ENCODE peak calls at places on chromosomes 1 and 21, in seven cellular contexts. F, L, Y, B, U, T and W are unnamed samples.

GRCh38 chr21:33964706-33965325 is 49.2 kb upstream of the ATP5PO start:
- DNase-seq in F (no peak), L (no peak), Y (no peak), B (no peak), U (peak), T (no peak), W (no peak)

GRCh38 chr21:26652891-26653290 is 79.8 kb upstream of the CYYR1 start:
- DNase-seq in F (no peak), L (no peak), Y (no peak), B (no peak), U (no peak), T (no peak), W (no peak)

GRCh38 chr1:58785424-58786058 is 1.7 kb upstream of the JUN start:
- DNase-seq in F (peak), L (peak), Y (peak), B (no peak), U (peak), T (peak), W (no peak)

GRCh38 chr1:24364605-24364974 is 45.4 kb downstream of the GRHL3 start:
- DNase-seq in F (no peak), L (no peak), Y (no peak), B (no peak), U (no peak), T (no peak), W (no peak)

GRCh38 chr1:35932158-35932636 is 1.3 kb downstream of the AGO3 start:
- DNase-seq in F (no peak), L (no peak), Y (no peak), B (no peak), U (no peak), T (no peak), W (no peak)

GRCh38 chr1:119046429-119047039 is 58.4 kb upstream of the TBX15 start:
- DNase-seq in F (peak), L (no peak), Y (no peak), B (no peak), U (peak), T (no peak), W (no peak)

GRCh38 chr1:205429742-205430464 is 8.0 kb upstream of the LEMD1 start:
- DNase-seq in F (no peak), L (no peak), Y (no peak), B (no peak), U (no peak), T (no peak), W (peak)

GRCh38 chr1:10773376-10773775 is 23.1 kb downstream of the CASZ1 start:
- DNase-seq in F (no peak), L (no peak), Y (no peak), B (no peak), U (no peak), T (peak), W (no peak)

GRCh38 chr1:222171005-222171404 is 376.9 kb downstream of the HHIPL2 start:
- DNase-seq in F (no peak), L (no peak), Y (no peak), B (no peak), U (peak), T (no peak), W (peak)

GRCh38 chr1:75841421-75841820 is 44.7 kb downstream of the MSH4 start:
- DNase-seq in F (no peak), L (no peak), Y (no peak), B (no peak), U (no peak), T (no peak), W (no peak)

GRCh38 chr1:55723001-55723400 is 507.8 kb upstream of the USP24 start:
- DNase-seq in F (no peak), L (no peak), Y (no peak), B (no peak), U (no peak), T (no peak), W (no peak)

GRCh38 chr1:208165659-208166058 is 78.5 kb downstream of the PLXNA2 start:
- DNase-seq in F (no peak), L (no peak), Y (no peak), B (no peak), U (peak), T (no peak), W (peak)

GRCh38 chr1:103525114-103525606 is 339 bp upstream of the RNPC3 start:
- DNase-seq in F (peak), L (no peak), Y (no peak), B (no peak), U (peak), T (no peak), W (peak)

GRCh38 chr1:103523346-103523745 is 2.2 kb upstream of the RNPC3 start:
- DNase-seq in F (no peak), L (no peak), Y (no peak), B (no peak), U (no peak), T (no peak), W (no peak)

GRCh38 chr1:103529746-103530145 is 4.2 kb downstream of the RNPC3 start:
- DNase-seq in F (peak), L (no peak), Y (peak), B (no peak), U (peak), T (no peak), W (no peak)

GRCh38 chr1:103527331-103527730 is 1.8 kb downstream of the RNPC3 start:
- DNase-seq in F (no peak), L (no peak), Y (no peak), B (no peak), U (no peak), T (no peak), W (no peak)

GRCh38 chr1:103525607-103526507 is at the start of gene RNPC3:
- DNase-seq in F (peak), L (peak), Y (peak), B (peak), U (peak), T (peak), W (peak)
- TF ChIP-seq CTCF in F (no peak), L (no peak), Y (no peak), B (no peak), U (no peak), T (no peak), W (no peak)

GRCh38 chr21:45769239-45769758 is 125.8 kb downstream of the PCBP3 start:
- DNase-seq in F (no peak), L (no peak), Y (no peak), B (no peak), U (no peak), T (no peak), W (no peak)
- H3K27ac ChIP-seq in F (no peak), L (no peak), Y (no peak), B (no peak), U (no peak), T (no peak), W (no peak)

DNA sequence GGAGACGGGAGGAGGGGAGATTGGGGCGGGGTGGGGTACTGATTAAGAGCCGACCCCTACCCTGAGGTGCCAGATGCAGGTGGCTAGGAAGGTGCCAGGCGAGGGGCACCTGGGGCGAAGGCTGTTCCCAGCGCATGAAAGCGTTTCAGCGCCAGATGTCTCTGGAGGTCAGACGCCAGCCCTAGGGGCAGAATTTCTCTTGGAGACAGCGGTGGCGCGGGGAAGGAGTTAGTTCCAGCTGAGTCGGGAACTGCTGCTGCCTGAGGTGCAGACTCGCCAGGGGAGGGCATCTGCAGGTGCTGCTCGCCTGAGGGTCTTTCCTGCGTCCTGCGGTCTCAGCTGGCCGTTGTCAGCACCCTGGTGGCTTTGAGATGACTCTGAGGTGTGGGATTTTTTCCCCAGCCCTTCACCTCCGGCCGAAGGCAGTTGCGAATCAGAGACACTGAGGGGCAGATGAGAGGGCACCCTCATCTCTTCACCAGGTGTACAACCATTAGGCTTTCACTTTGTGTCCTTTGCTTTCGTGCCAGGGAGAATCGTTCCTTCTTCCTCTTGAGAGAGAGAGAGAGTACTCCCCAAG is 539 bp downstream of the CGN start:
- DNase-seq in F (peak), L (peak), Y (peak), B (no peak), U (no peak), T (no peak), W (peak)
- TF ChIP-seq CTCF in F (no peak), L (no peak), Y (no peak), B (peak), U (no peak), T (no peak), W (peak)

DNA sequence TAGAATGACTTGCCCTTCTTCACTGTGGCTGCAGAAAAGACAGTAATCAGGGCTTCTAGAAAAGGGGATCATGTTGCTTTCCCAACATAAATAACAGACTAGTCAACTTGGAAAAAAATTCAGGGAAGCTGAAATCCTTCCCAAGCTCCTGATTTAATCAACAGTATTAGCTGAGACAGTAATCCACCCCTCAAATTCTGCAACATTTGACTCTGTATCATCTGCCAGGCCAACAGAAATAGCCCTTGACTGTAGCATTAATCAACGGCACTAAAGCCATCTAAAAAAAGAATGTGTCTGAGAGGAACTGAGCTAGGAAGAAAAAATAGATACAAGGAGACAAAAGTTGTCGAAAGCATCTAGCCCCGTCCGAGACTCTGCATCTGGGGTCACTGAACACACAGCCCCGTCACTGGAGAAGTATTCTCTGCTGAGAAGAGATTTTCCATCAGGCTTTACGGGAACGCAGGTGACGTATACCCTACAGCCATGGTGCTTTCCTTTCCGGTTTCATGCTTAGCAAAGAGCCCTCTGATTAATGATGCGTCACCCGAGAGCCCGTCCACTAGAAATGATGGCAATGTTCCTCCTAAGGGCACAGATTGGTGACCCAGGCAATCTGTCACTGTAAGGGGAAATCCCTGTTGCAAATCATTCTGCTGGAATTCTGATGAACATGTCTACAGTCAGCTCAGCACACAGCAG is 42.1 kb upstream of the TP53BP2 start:
- DNase-seq in F (peak), L (no peak), Y (no peak), B (no peak), U (peak), T (no peak), W (peak)
- H3K27ac ChIP-seq in F (peak), L (no peak), Y (peak), B (peak), U (peak), T (peak), W (peak)

GRCh38 chr1:203039609-203040517 is 13.6 kb downstream of the PPFIA4 start:
- DNase-seq in F (no peak), L (no peak), Y (no peak), B (no peak), U (no peak), T (peak), W (peak)
- TF ChIP-seq CTCF in F (no peak), L (no peak), Y (no peak), B (no peak), U (peak), T (peak), W (peak)

GRCh38 chr1:230517326-230517725 is 91.2 kb upstream of the PGBD5 start:
- DNase-seq in F (no peak), L (no peak), Y (no peak), B (no peak), U (no peak), T (no peak), W (no peak)
- H3K27ac ChIP-seq in F (no peak), L (no peak), Y (no peak), B (no peak), U (no peak), T (peak), W (no peak)

GRCh38 chr1:156052862-156053769 is 482 bp downstream of the UBQLN4 start:
- DNase-seq in F (peak), L (peak), Y (peak), B (no peak), U (peak), T (peak), W (peak)
- TF ChIP-seq CTCF in F (no peak), L (no peak), Y (no peak), B (no peak), U (peak), T (peak), W (peak)